ENCODE peak calls at places on chromosomes 1 and 21, in nine cellular contexts. W is foreskin fibroblast, V is Peyer's patch, K is B cell, O is ovary, Z is fibroblast of mammary gland, C is lung, P is SK-N-SH, L is body of pancreas. Y is an unnamed sample.

GRCh38 chr1:150789396-150789795 is 18.7 kb downstream of the CTSK start:
- DNase-seq in L (no peak), W (no peak), O (peak; percentile 23), P (no peak), V (no peak), C (no peak), K (no peak), Z (no peak), Y (no peak)

GRCh38 chr1:19430121-19431068 is 54.9 kb downstream of the CAPZB start:
- DNase-seq in K (no peak), L (no peak), Z (peak; percentile 83), P (no peak), W (peak; percentile 77), C (peak; percentile 61), V (no peak), O (no peak), Y (peak; percentile 70)

GRCh38 chr1:171715813-171716251 is 26.0 kb downstream of the VAMP4 start:
- DNase-seq in Z (peak; percentile 37), K (no peak), L (no peak), P (no peak), W (peak; percentile 55), O (no peak), C (no peak), V (no peak), Y (peak; percentile 18)

GRCh38 chr1:161258439-161259386 is at the start of gene PCP4L1:
- DNase-seq in L (peak; percentile 55), P (peak; percentile 90), K (peak; percentile 49), V (peak; percentile 54), O (peak; percentile 65), Z (peak; percentile 48), C (peak; percentile 69), W (peak; percentile 64), Y (peak; percentile 56)

GRCh38 chr21:29072873-29073221 is 601 bp downstream of the CCT8 start:
- DNase-seq in P (peak; percentile 26), K (no peak), L (no peak), V (no peak), Z (peak; percentile 35), W (peak; percentile 24), O (no peak), C (no peak), Y (peak; percentile 28)

GRCh38 chr1:167627865-167628641 is 2.0 kb upstream of the RCSD1 start:
- DNase-seq in P (no peak), Z (no peak), K (peak; percentile 68), O (no peak), L (no peak), C (no peak), W (no peak), V (no peak), Y (no peak)

GRCh38 chr1:44571712-44572571 is 102.3 kb downstream of the TMEM53 start:
- DNase-seq in Z (peak; percentile 19), C (no peak), K (peak; percentile 38), P (peak; percentile 45), L (peak; percentile 12), V (no peak), O (no peak), W (peak; percentile 15), Y (peak; percentile 40)

GRCh38 chr1:159815926-159816325 is 10.7 kb upstream of the SLAMF8 start:
- DNase-seq in O (no peak), P (no peak), C (no peak), L (no peak), W (no peak), Z (no peak), K (no peak), V (no peak), Y (no peak)

GRCh38 chr1:2001773-2002411 is 1.7 kb downstream of the CFAP74 start:
- DNase-seq in Z (no peak), P (no peak), W (no peak), V (no peak), K (no peak), O (no peak), C (peak; percentile 45), L (no peak), Y (no peak)

GRCh38 chr1:156963621-156964020 is 43.2 kb downstream of the LRRC71 start:
- DNase-seq in W (peak; percentile 43), Z (no peak), V (no peak), C (peak; percentile 45), K (peak; percentile 27), P (no peak), O (no peak), L (no peak), Y (no peak)

GRCh38 chr1:154750681-154751665 is 119.1 kb downstream of the KCNN3 start:
- DNase-seq in W (no peak), O (peak; percentile 11), P (no peak), Z (no peak), L (no peak), K (no peak), C (no peak), V (no peak), Y (peak; percentile 28)

GRCh38 chr1:118650084-118650807 is 337.9 kb downstream of the TBX15 start:
- DNase-seq in Z (no peak), L (no peak), P (no peak), K (no peak), C (no peak), O (no peak), W (no peak), V (no peak), Y (no peak)

GRCh38 chr1:11862890-11863289 is 4.1 kb upstream of the NPPB start:
- DNase-seq in C (no peak), L (no peak), V (no peak), K (no peak), Z (no peak), P (no peak), W (no peak), O (no peak), Y (peak; percentile 45)

GRCh38 chr21:18529253-18529652 is 125.7 kb upstream of the TMPRSS15 start:
- DNase-seq in C (no peak), Z (peak; percentile 70), P (no peak), W (peak; percentile 23), O (no peak), V (no peak), K (no peak), L (no peak), Y (peak; percentile 96)

GRCh38 chr1:157154940-157155514 is 16.8 kb upstream of the ETV3 start:
- DNase-seq in C (peak; percentile 75), O (peak; percentile 41), P (no peak), L (peak; percentile 60), V (peak; percentile 82), W (peak; percentile 42), K (no peak), Z (peak; percentile 54), Y (peak; percentile 77)

GRCh38 chr1:83023212-83023611 is 975.7 kb downstream of the TTLL7 start:
- DNase-seq in V (no peak), W (no peak), K (no peak), L (no peak), C (no peak), O (no peak), Z (no peak), P (no peak), Y (no peak)

GRCh38 chr1:3069491-3070303 is 694 bp downstream of the PRDM16 start:
- DNase-seq in C (peak; percentile 63), W (peak; percentile 66), L (peak; percentile 64), K (no peak), O (peak; percentile 72), Z (peak; percentile 25), P (peak; percentile 65), V (peak; percentile 66), Y (no peak)

GRCh38 chr1:108843390-108844188 is 13.3 kb downstream of the AKNAD1 start:
- DNase-seq in L (no peak), O (no peak), C (no peak), K (no peak), V (no peak), Z (no peak), P (no peak), W (no peak), Y (peak; percentile 14)

GRCh38 chr1:109201123-109201703 is 12.5 kb upstream of the SARS1 start:
- DNase-seq in V (no peak), P (peak; percentile 56), W (peak; percentile 95), K (no peak), O (no peak), Z (peak; percentile 97), L (peak; percentile 44), C (peak; percentile 53), Y (peak; percentile 93)

GRCh38 chr1:97135972-97136371 is 414.4 kb downstream of the PTBP2 start:
- DNase-seq in O (no peak), V (no peak), P (no peak), C (no peak), K (no peak), Z (no peak), W (no peak), L (no peak), Y (no peak)

GRCh38 chr1:198671136-198671535 is 32.3 kb downstream of the PTPRC start:
- DNase-seq in Z (no peak), O (no peak), V (no peak), C (no peak), K (peak; percentile 56), L (no peak), P (no peak), W (no peak), Y (no peak)

GRCh38 chr1:21097744-21098143 is 79.0 kb downstream of the EIF4G3 start:
- DNase-seq in Z (no peak), O (no peak), K (no peak), W (no peak), C (no peak), L (no peak), V (no peak), P (no peak), Y (no peak)

GRCh38 chr1:43383449-43383848 is 6.2 kb downstream of the MED8 start:
- DNase-seq in C (no peak), P (no peak), L (no peak), W (peak; percentile 54), Z (no peak), O (no peak), K (no peak), V (no peak), Y (no peak)
- TF ChIP-seq CTCF in C (no peak), P (peak; percentile 34), L (peak; percentile 28), W (no peak), Z (no peak), O (no peak), K (no peak), V (no peak), Y (no peak)

GRCh38 chr21:43925096-43925481 is 60.1 kb downstream of the AGPAT3 start:
- DNase-seq in O (no peak), L (no peak), Z (no peak), V (peak; percentile 87), K (no peak), W (no peak), P (no peak), C (no peak), Y (no peak)
- TF ChIP-seq CTCF in O (no peak), L (no peak), Z (no peak), V (no peak), K (no peak), W (no peak), P (no peak), C (no peak), Y (no peak)

GRCh38 chr1:234125283-234125682 is 220.8 kb downstream of the SLC35F3 start:
- DNase-seq in L (peak; percentile 14), P (peak; percentile 24), K (no peak), O (no peak), V (no peak), W (peak; percentile 1), Z (no peak), C (no peak), Y (peak; percentile 79)
- TF ChIP-seq CTCF in L (no peak), P (peak; percentile 56), K (no peak), O (no peak), V (no peak), W (no peak), Z (no peak), C (no peak), Y (peak; percentile 64)

DNA sequence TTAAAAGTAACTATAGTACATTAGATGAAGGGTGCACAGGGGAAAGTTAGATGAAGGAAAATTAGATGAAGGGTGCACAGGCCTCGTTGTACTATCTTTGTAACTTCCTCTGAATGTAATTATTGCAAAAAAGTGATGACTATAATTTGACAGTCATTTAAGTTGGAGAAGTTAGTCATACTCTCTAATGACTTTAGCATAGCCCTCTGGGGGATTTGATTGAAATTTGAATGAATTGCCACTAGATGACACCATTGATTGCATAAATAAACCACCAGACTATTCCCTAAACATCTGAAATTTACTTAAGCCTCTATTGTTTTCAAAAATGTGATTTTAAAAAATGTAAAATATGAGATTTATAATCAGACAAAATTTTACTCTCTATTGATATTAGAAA is 102.6 kb downstream of the TPR start:
- DNase-seq in K (no peak), P (no peak), C (no peak), W (no peak), L (no peak), Z (peak; percentile 68), V (no peak), O (no peak), Y (peak; percentile 30)
- TF ChIP-seq CTCF in K (no peak), P (peak; percentile 32), C (no peak), W (no peak), L (no peak), Z (peak; percentile 9), V (no peak), O (no peak), Y (peak; percentile 9)